ENCODE peak calls at places on chromosomes 13 and 19, in six cellular contexts. P, C, O, S, M and R are unnamed samples.

GRCh38 chr13:93505104-93505952 is 278.7 kb downstream of the GPC6 start:
- DNase-seq in P (peak), C (no peak), O (no peak), S (no peak), M (no peak), R (no peak)

GRCh38 chr19:1017115-1017905 is 3.6 kb downstream of the TMEM259 start:
- DNase-seq in P (no peak), C (no peak), O (peak), S (no peak), M (no peak), R (no peak)

GRCh38 chr13:73417012-73417615 is 358.3 kb downstream of the KLF5 start:
- DNase-seq in P (no peak), C (no peak), O (peak), S (no peak), M (no peak), R (no peak)

GRCh38 chr13:97335488-97336134 is 98.4 kb upstream of the RAP2A start:
- DNase-seq in P (no peak), C (no peak), O (no peak), S (no peak), M (no peak), R (no peak)

GRCh38 chr13:48258002-48258401 is 25.0 kb downstream of the ITM2B start:
- DNase-seq in P (no peak), C (no peak), O (no peak), S (no peak), M (no peak), R (no peak)

GRCh38 chr13:47908200-47908902 is 92.7 kb downstream of the SUCLA2 start:
- DNase-seq in P (peak), C (no peak), O (no peak), S (no peak), M (no peak), R (no peak)

GRCh38 chr13:112113355-112113754 is 46.4 kb downstream of the SOX1 start:
- DNase-seq in P (no peak), C (no peak), O (no peak), S (no peak), M (no peak), R (no peak)

GRCh38 chr19:30079200-30079599 is 137.2 kb downstream of the URI1 start:
- DNase-seq in P (no peak), C (no peak), O (no peak), S (no peak), M (no peak), R (no peak)

GRCh38 chr13:81048026-81048461 is 707.1 kb upstream of the SPRY2 start:
- DNase-seq in P (no peak), C (no peak), O (no peak), S (no peak), M (no peak), R (no peak)

GRCh38 chr13:113584205-113584869 is at the start of gene TFDP1:
- DNase-seq in P (peak), C (peak), O (peak), S (peak), M (peak), R (no peak)

GRCh38 chr13:98033277-98034247 is 80.1 kb downstream of the IPO5 start:
- DNase-seq in P (peak), C (peak), O (peak), S (no peak), M (no peak), R (peak)

GRCh38 chr13:114032121-114032799 is 58.4 kb upstream of the C13orf46 start:
- DNase-seq in P (peak), C (no peak), O (no peak), S (no peak), M (no peak), R (no peak)

GRCh38 chr13:75803175-75803611 is 167.1 kb downstream of the LMO7 start:
- DNase-seq in P (no peak), C (no peak), O (peak), S (no peak), M (no peak), R (no peak)

GRCh38 chr19:17419154-17419490 is 725 bp upstream of the MVB12A start:
- DNase-seq in P (no peak), C (no peak), O (no peak), S (no peak), M (no peak), R (no peak)

GRCh38 chr19:4660993-4661392 is 9.1 kb downstream of the MYDGF start:
- DNase-seq in P (peak), C (no peak), O (no peak), S (no peak), M (no peak), R (no peak)

GRCh38 chr13:40352385-40352778 is 314.1 kb downstream of the FOXO1 start:
- DNase-seq in P (no peak), C (peak), O (peak), S (no peak), M (no peak), R (no peak)

GRCh38 chr13:46655727-46656180 is 102.8 kb downstream of the LRCH1 start:
- DNase-seq in P (no peak), C (no peak), O (no peak), S (no peak), M (no peak), R (no peak)

GRCh38 chr13:24500977-24501376 is 11.6 kb downstream of the PARP4 start:
- DNase-seq in P (peak), C (no peak), O (no peak), S (no peak), M (no peak), R (no peak)

GRCh38 chr13:97946951-97947588 is 6.4 kb upstream of the IPO5 start:
- DNase-seq in P (peak), C (no peak), O (no peak), S (no peak), M (no peak), R (no peak)

GRCh38 chr19:47618771-47619170 is 9.8 kb downstream of the BICRA start:
- DNase-seq in P (peak), C (no peak), O (peak), S (peak), M (peak), R (no peak)

GRCh38 chr19:15225797-15226196 is 6.5 kb downstream of the EPHX3 start:
- DNase-seq in P (no peak), C (no peak), O (no peak), S (no peak), M (peak), R (no peak)

GRCh38 chr19:1407662-1408299 is 395 bp downstream of the DAZAP1 start:
- DNase-seq in P (no peak), C (no peak), O (peak), S (peak), M (no peak), R (no peak)

GRCh38 chr19:6732803-6733337 is 4.5 kb downstream of the GPR108 start:
- DNase-seq in P (no peak), C (no peak), O (no peak), S (no peak), M (no peak), R (no peak)

GRCh38 chr19:6731822-6732221 is 5.6 kb downstream of the GPR108 start:
- DNase-seq in P (no peak), C (no peak), O (no peak), S (no peak), M (no peak), R (no peak)

GRCh38 chr19:6729573-6730152 is 7.7 kb downstream of the GPR108 start:
- DNase-seq in P (no peak), C (no peak), O (no peak), S (no peak), M (no peak), R (no peak)

GRCh38 chr19:6730153-6730804 is 7.1 kb downstream of the GPR108 start:
- DNase-seq in P (no peak), C (peak), O (peak), S (peak), M (no peak), R (no peak)

GRCh38 chr19:6730941-6731670 is 6.3 kb downstream of the GPR108 start:
- DNase-seq in P (no peak), C (no peak), O (no peak), S (peak), M (no peak), R (no peak)
- H3K4me3 ChIP-seq in P (no peak), C (no peak), O (no peak), S (no peak), M (no peak), R (no peak)

GRCh38 chr19:12793290-12794195 is 2.3 kb downstream of the JUNB start:
- DNase-seq in P (peak), C (peak), O (peak), S (peak), M (peak), R (peak)
- TF ChIP-seq POLR2A in P (peak), C (peak), O (peak), S (peak), M (no peak), R (no peak)

GRCh38 chr19:35555301-35556005 is 8.0 kb downstream of the ATP4A start:
- DNase-seq in P (peak), C (no peak), O (no peak), S (no peak), M (no peak), R (no peak)
- TF ChIP-seq CTCF in P (peak), C (no peak), O (no peak), S (no peak), M (peak), R (no peak)

DNA sequence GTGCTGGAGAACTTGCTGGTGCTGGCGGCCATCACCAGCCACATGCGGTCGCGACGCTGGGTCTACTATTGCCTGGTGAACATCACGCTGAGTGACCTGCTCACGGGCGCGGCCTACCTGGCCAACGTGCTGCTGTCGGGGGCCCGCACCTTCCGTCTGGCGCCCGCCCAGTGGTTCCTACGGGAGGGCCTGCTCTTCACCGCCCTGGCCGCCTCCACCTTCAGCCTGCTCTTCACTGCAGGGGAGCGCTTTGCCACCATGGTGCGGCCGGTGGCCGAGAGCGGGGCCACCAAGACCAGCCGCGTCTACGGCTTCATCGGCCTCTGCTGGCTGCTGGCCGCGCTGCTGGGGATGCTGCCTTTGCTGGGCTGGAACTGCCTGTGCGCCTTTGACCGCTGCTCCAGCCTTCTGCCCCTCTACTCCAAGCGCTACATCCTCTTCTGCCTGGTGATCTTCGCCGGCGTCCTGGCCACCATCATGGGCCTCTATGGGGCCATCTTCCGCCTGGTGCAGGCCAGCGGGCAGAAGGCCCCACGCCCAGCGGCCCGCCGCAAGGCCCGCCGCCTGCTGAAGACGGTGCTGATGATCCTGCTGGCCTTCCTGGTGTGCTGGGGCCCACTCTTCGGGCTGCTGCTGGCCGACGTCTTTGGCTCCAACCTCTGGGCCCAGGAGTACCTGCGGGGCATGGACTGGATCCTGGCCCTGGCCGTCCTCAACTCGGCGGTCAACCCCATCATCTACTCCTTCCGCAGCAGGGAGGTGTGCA is 587 bp downstream of the S1PR4 start:
- DNase-seq in P (no peak), C (no peak), O (no peak), S (no peak), M (no peak), R (no peak)
- H3K4me3 ChIP-seq in P (no peak), C (no peak), O (no peak), S (no peak), M (peak), R (no peak)

GRCh38 chr19:49512970-49513745 is 697 bp downstream of the FCGRT start:
- DNase-seq in P (no peak), C (peak), O (no peak), S (peak), M (peak), R (peak)
- TF ChIP-seq POLR2A in P (no peak), C (no peak), O (no peak), S (no peak), M (no peak), R (no peak)

GRCh38 chr13:89660752-89661151 is 1686.7 kb upstream of the MIR17HG start:
- DNase-seq in P (no peak), C (no peak), O (no peak), S (no peak), M (no peak), R (no peak)
- TF ChIP-seq CTCF in P (no peak), C (no peak), O (no peak), S (no peak), M (no peak), R (no peak)

DNA sequence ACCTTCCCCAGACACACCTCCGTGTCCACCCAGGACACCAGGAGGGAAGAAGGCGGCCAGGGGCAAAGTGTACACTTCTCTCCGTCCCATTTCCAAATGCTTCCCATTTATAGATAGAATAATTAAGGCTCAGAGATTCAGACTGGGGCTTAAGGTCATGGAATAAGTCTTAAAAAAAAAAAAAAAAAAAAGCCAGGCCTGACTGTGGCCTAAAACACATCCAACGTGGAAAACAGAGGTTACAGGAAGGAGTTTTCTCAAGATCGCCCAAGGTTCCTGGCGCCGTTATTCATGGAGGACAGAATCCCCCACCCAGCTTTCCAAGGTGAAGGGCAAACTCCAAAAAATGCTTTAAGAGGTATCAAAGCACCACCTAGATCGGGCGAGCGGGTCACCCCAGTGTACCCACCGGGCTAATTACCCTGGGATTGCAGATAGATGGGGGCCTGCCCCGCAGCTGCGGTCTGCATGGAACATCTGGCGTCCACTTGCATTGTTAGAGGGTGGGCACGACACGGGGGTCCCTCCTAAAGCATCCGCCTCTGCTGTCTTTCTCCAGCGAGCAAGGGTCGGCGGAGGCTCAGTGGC is 36.1 kb upstream of the NANOS3 start:
- DNase-seq in P (no peak), C (no peak), O (no peak), S (no peak), M (no peak), R (no peak)
- H3K4me3 ChIP-seq in P (peak), C (peak), O (no peak), S (peak), M (peak), R (peak)

DNA sequence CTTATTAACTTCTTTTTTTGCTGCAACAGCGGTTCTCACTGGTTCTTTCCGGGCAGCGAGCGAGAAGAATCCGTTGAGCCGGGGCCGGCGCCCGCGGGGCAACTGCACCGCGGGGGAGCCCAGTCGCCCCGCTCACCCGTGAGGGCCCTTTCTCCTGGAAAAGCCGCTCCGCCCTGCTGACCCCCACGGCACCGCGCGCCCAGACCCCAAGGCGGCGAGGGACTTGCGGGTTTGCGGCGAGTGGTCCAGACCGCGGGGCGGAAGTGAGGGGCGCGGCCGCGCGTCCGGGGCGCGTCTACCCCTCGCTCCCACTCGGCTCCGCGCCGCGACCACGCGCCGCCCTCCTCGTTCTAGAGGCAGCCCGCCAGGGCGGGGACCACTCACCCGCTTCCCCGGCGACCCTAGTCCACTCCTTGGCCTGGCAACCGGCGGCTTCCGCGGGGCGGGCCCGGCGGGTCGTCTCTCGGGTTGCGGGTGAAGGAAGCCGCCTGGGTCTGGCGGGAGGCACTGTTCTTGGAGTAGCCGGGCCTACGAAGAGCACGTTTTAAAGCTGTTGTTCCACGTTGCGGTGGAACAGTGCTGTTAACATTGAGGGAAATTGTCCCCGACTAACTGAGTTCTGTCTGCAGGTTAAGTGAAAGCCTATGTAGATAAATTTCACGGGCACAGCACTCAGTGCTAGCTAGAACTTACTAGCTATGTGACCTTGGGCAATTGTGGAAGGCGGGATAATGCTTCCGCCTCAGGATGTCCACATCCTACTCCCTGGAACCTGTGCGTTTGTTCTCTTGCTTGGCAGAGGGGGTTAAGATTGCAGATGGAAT is at the start of gene NEK3:
- DNase-seq in P (peak), C (peak), O (peak), S (peak), M (peak), R (peak)
- TF ChIP-seq POLR2A in P (no peak), C (no peak), O (no peak), S (no peak), M (no peak), R (no peak)

DNA sequence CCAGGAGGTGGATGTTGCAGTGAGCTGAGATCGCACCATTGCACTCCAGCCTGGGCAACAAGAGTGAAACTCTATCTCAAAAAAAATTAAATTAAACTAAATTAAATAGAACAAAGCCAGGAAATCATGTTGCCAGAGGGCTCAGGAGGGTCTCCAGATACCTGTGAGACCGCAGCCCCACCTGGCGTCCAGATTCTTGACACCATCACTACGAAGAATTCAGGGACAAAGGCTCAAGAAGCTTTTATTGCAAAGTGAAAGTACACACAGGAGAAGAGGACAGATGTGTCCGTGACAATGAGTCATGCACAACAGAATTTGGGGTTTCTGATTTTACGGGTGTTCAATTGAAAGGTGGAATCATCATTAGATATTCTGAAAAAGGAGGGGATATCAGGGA is 76.6 kb downstream of the STOML3 start:
- DNase-seq in P (no peak), C (no peak), O (no peak), S (no peak), M (no peak), R (no peak)
- TF ChIP-seq CTCF in P (no peak), C (no peak), O (no peak), S (no peak), M (no peak), R (no peak)

GRCh38 chr13:27770809-27771208 is 21.5 kb upstream of the GSX1 start:
- DNase-seq in P (peak), C (no peak), O (peak), S (no peak), M (no peak), R (no peak)

GRCh38 chr13:27774651-27775050 is 17.6 kb upstream of the GSX1 start:
- DNase-seq in P (no peak), C (no peak), O (no peak), S (no peak), M (no peak), R (no peak)

GRCh38 chr13:27772651-27773425 is 19.4 kb upstream of the GSX1 start:
- DNase-seq in P (no peak), C (no peak), O (no peak), S (no peak), M (no peak), R (no peak)

GRCh38 chr13:27775943-27776342 is 16.3 kb upstream of the GSX1 start:
- DNase-seq in P (no peak), C (no peak), O (no peak), S (no peak), M (no peak), R (peak)

GRCh38 chr13:27774169-27774568 is 18.1 kb upstream of the GSX1 start:
- DNase-seq in P (no peak), C (no peak), O (no peak), S (no peak), M (no peak), R (no peak)
- H3K4me3 ChIP-seq in P (no peak), C (no peak), O (no peak), S (no peak), M (no peak), R (no peak)